ENCODE peak calls at places on chromosomes 4 and X, in four cellular contexts. R is H1, G is IMR-90, A is H9. N is an unnamed sample.

GRCh38 chr4:6189511-6189910 is 10.8 kb downstream of the JAKMIP1 start:
- DNase-seq in R (no peak), G (no peak), A (no peak), N (peak)

GRCh38 chr4:155478336-155478825 is 101.6 kb upstream of the MAP9 start:
- DNase-seq in R (no peak), G (peak), A (no peak), N (no peak)

GRCh38 chrX:116961872-116962582 is 499.3 kb upstream of the CT83 start:
- DNase-seq in R (no peak), G (no peak), A (peak), N (peak)

GRCh38 chr4:138898282-138898681 is 117.3 kb upstream of the NOCT start:
- DNase-seq in R (no peak), G (peak), A (no peak), N (peak)

GRCh38 chrX:110182865-110183264 is 135.0 kb downstream of the AMMECR1 start:
- DNase-seq in R (no peak), G (no peak), A (no peak), N (no peak)

GRCh38 chr4:181106410-181106809 is 1136.8 kb upstream of the TENM3 start:
- DNase-seq in R (no peak), G (no peak), A (no peak), N (no peak)

GRCh38 chr4:23084559-23085248 is 392.0 kb downstream of the GBA3 start:
- DNase-seq in R (no peak), G (no peak), A (no peak), N (no peak)

GRCh38 chr4:147198411-147199051 is 252.9 kb upstream of the TTC29 start:
- DNase-seq in R (no peak), G (peak), A (no peak), N (peak)

GRCh38 chr4:107689912-107690587 is 30.0 kb downstream of the PAPSS1 start:
- DNase-seq in R (no peak), G (peak), A (no peak), N (no peak)

GRCh38 chrX:1205681-1206611 is 6.5 kb downstream of the CRLF2 start:
- DNase-seq in R (peak), G (peak), A (peak), N (peak)

GRCh38 chrX:129791961-129792570 is 12.3 kb downstream of the SASH3 start:
- DNase-seq in R (no peak), G (no peak), A (no peak), N (no peak)

GRCh38 chr4:43718369-43718768 is 730.2 kb downstream of the KCTD8 start:
- DNase-seq in R (no peak), G (no peak), A (no peak), N (no peak)

GRCh38 chr4:13891544-13891939 is 264.0 kb upstream of the BOD1L1 start:
- DNase-seq in R (no peak), G (peak), A (no peak), N (peak)

GRCh38 chr4:106104276-106104675 is 209.0 kb downstream of the NPNT start:
- DNase-seq in R (no peak), G (no peak), A (no peak), N (no peak)

GRCh38 chrX:54182864-54183613 is at the start of gene FAM120C:
- DNase-seq in R (no peak), G (peak), A (peak), N (peak)

GRCh38 chr4:78361621-78362120 is 189.9 kb upstream of the ANXA3 start:
- DNase-seq in R (no peak), G (no peak), A (no peak), N (no peak)

GRCh38 chr4:15665738-15666365 is 10.7 kb upstream of the FBXL5 start:
- DNase-seq in R (no peak), G (peak), A (no peak), N (no peak)

GRCh38 chr4:184437988-184438774 is 36.2 kb downstream of the IRF2 start:
- DNase-seq in R (no peak), G (peak), A (no peak), N (no peak)

GRCh38 chr4:121669163-121669550 is 27.6 kb downstream of the ANXA5 start:
- DNase-seq in R (no peak), G (peak), A (no peak), N (no peak)

GRCh38 chr4:104123021-104123420 is 371.7 kb downstream of the CXXC4 start:
- DNase-seq in R (no peak), G (no peak), A (no peak), N (no peak)

GRCh38 chrX:154419688-154420401 is 8.5 kb downstream of the TAFAZZIN start:
- DNase-seq in R (no peak), G (no peak), A (no peak), N (no peak)

GRCh38 chrX:57573754-57574153 is 18.1 kb upstream of the ZXDB start:
- DNase-seq in R (no peak), G (peak), A (no peak), N (peak)

GRCh38 chrX:67636532-67636931 is 92.7 kb downstream of the AR start:
- DNase-seq in R (no peak), G (no peak), A (peak), N (peak)

GRCh38 chr4:143286733-143287570 is 49.7 kb upstream of the GAB1 start:
- DNase-seq in R (no peak), G (peak), A (no peak), N (no peak)

DNA sequence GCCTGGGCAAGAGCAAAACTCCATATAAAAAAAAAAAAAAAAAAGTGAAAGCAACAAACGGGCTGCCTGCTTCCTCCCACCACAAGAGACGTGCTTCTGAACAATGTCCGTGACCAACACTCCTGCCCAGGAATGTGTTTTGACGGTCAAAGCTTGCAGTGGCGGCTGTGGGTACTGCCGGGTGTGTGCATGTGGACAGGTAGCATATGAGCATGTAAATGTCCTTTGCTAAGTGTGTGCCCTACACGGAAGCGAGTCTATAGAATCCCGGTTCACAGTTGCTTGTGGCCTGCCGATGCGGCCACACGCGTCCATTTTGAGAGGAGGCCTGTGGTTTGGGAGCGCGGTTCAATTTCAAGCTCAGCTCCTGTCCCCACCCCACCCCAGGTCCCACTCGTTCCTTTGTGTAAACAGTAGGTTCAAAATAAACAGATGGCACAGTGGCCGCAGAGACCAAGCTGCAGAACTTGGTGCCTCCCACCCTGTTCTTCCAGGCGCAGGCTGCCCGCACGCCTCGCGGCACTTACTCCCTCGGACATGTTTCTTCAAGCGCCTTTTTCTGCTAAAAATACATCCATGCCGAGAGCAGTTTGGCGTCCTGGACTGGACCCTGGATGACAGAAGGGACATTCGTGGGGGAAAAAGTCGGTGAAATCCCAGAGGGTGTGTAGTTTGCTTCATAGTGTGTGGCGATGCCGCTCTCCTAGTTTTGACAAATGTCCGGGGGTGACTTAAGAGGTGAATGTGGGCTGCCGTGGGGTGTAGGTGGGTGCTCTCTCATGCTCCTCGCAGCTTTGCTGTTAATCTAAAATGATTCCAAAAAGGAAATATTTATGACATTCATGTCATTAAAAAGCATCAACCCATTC is 11.5 kb upstream of the NKX1-1 start:
- DNase-seq in R (no peak), G (no peak), A (peak), N (no peak)
- H4K5ac ChIP-seq in R (no peak), G (no peak), A (no peak), N (no peak)

DNA sequence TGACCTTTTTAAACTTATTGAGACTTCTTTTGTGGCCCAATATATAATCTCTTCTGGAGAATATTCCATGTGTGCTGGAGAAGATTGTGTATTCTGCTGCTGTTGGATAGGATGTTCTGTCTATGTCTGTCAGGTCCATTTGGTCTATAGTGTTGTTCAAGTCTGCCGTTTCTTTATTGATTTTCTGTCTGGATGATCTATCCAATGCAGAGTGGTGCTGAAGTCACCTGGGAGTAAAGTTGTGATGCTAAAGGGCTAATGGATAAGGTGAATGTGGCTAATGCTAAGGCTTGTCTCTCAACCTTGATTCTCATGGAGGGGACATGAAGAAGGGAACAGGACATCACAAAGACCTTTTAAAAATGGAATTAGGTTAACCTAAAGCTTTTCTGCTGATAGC is 72.0 kb upstream of the AP1S2 start:
- DNase-seq in R (no peak), G (no peak), A (no peak), N (no peak)
- H4K5ac ChIP-seq in R (no peak), G (no peak), A (no peak), N (no peak)

DNA sequence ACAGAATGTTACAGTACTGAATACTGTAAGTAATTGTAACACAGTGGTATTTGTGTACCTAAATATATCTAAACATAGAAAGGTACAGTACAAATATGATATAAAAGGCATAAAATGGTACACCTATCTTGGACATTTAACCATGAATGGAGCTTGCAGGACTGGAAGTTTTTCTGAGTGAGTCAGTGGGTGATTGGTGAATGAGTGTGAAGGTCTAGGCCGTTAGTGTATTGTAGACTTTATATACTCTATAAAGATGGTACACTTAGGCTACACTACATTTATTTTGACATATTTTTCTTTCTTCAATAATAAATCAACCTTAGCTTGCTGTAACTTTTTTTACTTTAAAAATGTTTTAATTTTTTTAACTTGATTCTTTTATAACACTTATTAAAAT is 422.5 kb upstream of the FSTL5 start:
- DNase-seq in R (no peak), G (no peak), A (no peak), N (no peak)
- H4K5ac ChIP-seq in R (no peak), G (no peak), A (no peak), N (no peak)

DNA sequence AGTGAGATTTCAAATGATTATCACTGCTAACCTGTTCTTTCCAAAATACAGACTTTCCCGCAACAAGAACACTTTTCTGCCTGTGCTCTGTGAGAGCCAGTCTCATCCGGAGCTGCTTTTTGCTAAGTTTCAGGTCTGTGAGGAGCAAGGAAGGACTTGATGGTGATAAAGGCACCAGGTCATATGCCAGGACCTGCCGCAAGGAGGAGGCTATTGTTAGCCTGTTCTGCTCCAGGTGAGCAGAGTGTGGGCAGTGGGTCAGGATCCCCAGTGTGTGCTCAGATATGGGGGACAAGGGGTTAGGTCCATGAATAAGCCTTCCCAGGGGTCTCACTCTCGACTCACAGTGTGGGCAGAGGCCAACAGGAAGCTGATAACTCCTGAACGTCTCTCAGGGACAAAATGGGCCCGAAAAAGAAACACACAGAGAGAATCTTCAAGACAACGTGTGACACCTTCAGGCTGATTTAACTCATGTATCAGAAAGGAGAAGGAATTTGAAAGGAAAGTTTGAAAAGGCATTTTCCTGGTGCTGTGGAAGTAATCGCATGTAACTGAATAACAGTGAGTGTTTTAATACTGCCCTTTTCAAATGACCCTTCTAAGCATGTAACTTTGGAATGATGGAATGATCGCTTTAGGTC is 57.7 kb upstream of the PDLIM3 start:
- DNase-seq in R (no peak), G (no peak), A (no peak), N (peak)
- H4K5ac ChIP-seq in R (no peak), G (no peak), A (no peak), N (no peak)

GRCh38 chr4:85724801-85725548 is 250.0 kb downstream of the ARHGAP24 start:
- DNase-seq in R (no peak), G (no peak), A (no peak), N (peak)

GRCh38 chr4:85728471-85728870 is 253.5 kb downstream of the ARHGAP24 start:
- DNase-seq in R (no peak), G (no peak), A (no peak), N (no peak)

GRCh38 chr4:85722806-85723205 is 247.9 kb downstream of the ARHGAP24 start:
- DNase-seq in R (no peak), G (no peak), A (no peak), N (no peak)

GRCh38 chr4:85726555-85726954 is 251.6 kb downstream of the ARHGAP24 start:
- DNase-seq in R (no peak), G (no peak), A (no peak), N (no peak)

GRCh38 chr4:85725727-85726170 is 250.8 kb downstream of the ARHGAP24 start:
- DNase-seq in R (no peak), G (no peak), A (no peak), N (peak)
- H4K5ac ChIP-seq in R (no peak), G (no peak), A (no peak), N (no peak)

GRCh38 chr4:38950734-38951133 is 81.5 kb downstream of the TMEM156 start:
- DNase-seq in R (no peak), G (peak), A (no peak), N (no peak)

GRCh38 chr4:38951598-38951997 is 80.6 kb downstream of the TMEM156 start:
- DNase-seq in R (no peak), G (no peak), A (no peak), N (no peak)

GRCh38 chr4:38948551-38948950 is 80.9 kb downstream of the FAM114A1 start:
- DNase-seq in R (no peak), G (peak), A (no peak), N (peak)

GRCh38 chr4:38949416-38950051 is 81.9 kb downstream of the FAM114A1 start:
- DNase-seq in R (no peak), G (peak), A (no peak), N (peak)

GRCh38 chr4:38950159-38950558 is 82.0 kb downstream of the TMEM156 start:
- DNase-seq in R (no peak), G (no peak), A (no peak), N (no peak)
- H4K5ac ChIP-seq in R (no peak), G (peak), A (no peak), N (no peak)